ENCODE peak calls at places on chromosomes 4 and X, in four cellular contexts. Q is cardiac fibroblast, U is foreskin fibroblast, R is ACHN. E is an unnamed sample.

GRCh38 chrX:88613338-88613737 is 133.7 kb upstream of the CPXCR1 start:
- DNase-seq in Q (peak; percentile 39), U (no peak), R (peak; percentile 19), E (peak; percentile 0)

GRCh38 chr4:175277816-175278215 is 359.7 kb downstream of the ADAM29 start:
- DNase-seq in Q (no peak), U (no peak), R (no peak), E (no peak)

GRCh38 chr4:65242156-65242846 is 428.0 kb downstream of the EPHA5 start:
- DNase-seq in Q (no peak), U (no peak), R (no peak), E (no peak)

GRCh38 chr4:185998791-185999190 is 70.2 kb upstream of the TLR3 start:
- DNase-seq in Q (no peak), U (no peak), R (no peak), E (no peak)

GRCh38 chr4:183195534-183195933 is 96.5 kb downstream of the WWC2 start:
- DNase-seq in Q (no peak), U (no peak), R (no peak), E (no peak)

GRCh38 chr4:7821245-7822165 is 118.2 kb downstream of the AFAP1 start:
- DNase-seq in Q (no peak), U (no peak), R (no peak), E (no peak)

GRCh38 chr4:114924311-114924710 is 189.1 kb downstream of the NDST4 start:
- DNase-seq in Q (no peak), U (no peak), R (no peak), E (no peak)

GRCh38 chr4:141705747-141706377 is 69.5 kb downstream of the IL15 start:
- DNase-seq in Q (no peak), U (no peak), R (no peak), E (no peak)

GRCh38 chr4:183628189-183628588 is 30.8 kb downstream of the RWDD4 start:
- DNase-seq in Q (no peak), U (no peak), R (no peak), E (no peak)

GRCh38 chr4:140049024-140049923 is 104.7 kb downstream of the MAML3 start:
- DNase-seq in Q (peak; percentile 74), U (peak; percentile 23), R (no peak), E (peak; percentile 85)

GRCh38 chrX:134836497-134836968 is 154.3 kb upstream of the SMIM10 start:
- DNase-seq in Q (peak; percentile 36), U (peak; percentile 28), R (no peak), E (peak; percentile 41)

GRCh38 chrX:2824886-2825285 is 3.8 kb upstream of the GYG2 start:
- DNase-seq in Q (no peak), U (no peak), R (no peak), E (no peak)

GRCh38 chr4:70705146-70705855 is 16.5 kb upstream of the RUFY3 start:
- DNase-seq in Q (peak; percentile 67), U (peak; percentile 67), R (peak; percentile 78), E (peak; percentile 65)

GRCh38 chrX:13364230-13364629 is 44.4 kb upstream of the ATXN3L start:
- DNase-seq in Q (no peak), U (no peak), R (no peak), E (no peak)

GRCh38 chrX:130909469-130910136 is 6.6 kb upstream of the ENOX2 start:
- DNase-seq in Q (no peak), U (no peak), R (no peak), E (no peak)

GRCh38 chr4:32226201-32226600 is 1506.0 kb downstream of the PCDH7 start:
- DNase-seq in Q (peak; percentile 50), U (peak; percentile 37), R (no peak), E (no peak)

GRCh38 chrX:109859673-109860072 is 126.6 kb upstream of the ACSL4 start:
- DNase-seq in Q (no peak), U (no peak), R (no peak), E (no peak)

GRCh38 chr4:186946682-186947294 is 223.1 kb upstream of the FAT1 start:
- DNase-seq in Q (peak; percentile 14), U (no peak), R (peak; percentile 51), E (no peak)

GRCh38 chr4:38088321-38088720 is 128.1 kb downstream of the PTTG2 start:
- DNase-seq in Q (no peak), U (no peak), R (no peak), E (no peak)

GRCh38 chrX:148588649-148589310 is 88.4 kb downstream of the AFF2 start:
- DNase-seq in Q (peak; percentile 15), U (no peak), R (no peak), E (no peak)

GRCh38 chrX:2710496-2710895 is 19.4 kb downstream of the CD99 start:
- DNase-seq in Q (peak; percentile 82), U (no peak), R (no peak), E (peak; percentile 88)

GRCh38 chrX:21166302-21166982 is 207.8 kb upstream of the CNKSR2 start:
- DNase-seq in Q (peak; percentile 47), U (no peak), R (peak; percentile 77), E (no peak)

GRCh38 chr4:183984561-183984960 is 79.5 kb downstream of the STOX2 start:
- DNase-seq in Q (no peak), U (no peak), R (no peak), E (no peak)

GRCh38 chrX:72023071-72023470 is 108.6 kb downstream of the RTL5 start:
- DNase-seq in Q (no peak), U (no peak), R (no peak), E (no peak)

GRCh38 chr4:2194556-2194955 is 47.4 kb downstream of the HAUS3 start:
- DNase-seq in Q (no peak), U (no peak), R (no peak), E (no peak)

E was measured in dermis blood vessel endothelial cell.